ENCODE peak calls at places on chromosome 14, in four cellular contexts. Z is GM10248; K is activated gamma-delta T cell treated with anti-CD3 and anti-CD28 coated beads, Interleukin-2, amount 50 U/mL, for 16 hours; Q is NCI-H1436. O is an unnamed sample.

GRCh38 chr14:65010211-65010931 is 23.7 kb downstream of the FNTB start:
- DNase-seq in K (no peak), Q (no peak), Z (no peak), O (no peak)

GRCh38 chr14:54207075-54207474 is 189.7 kb upstream of the CDKN3 start:
- DNase-seq in K (no peak), Z (no peak), Q (no peak), O (no peak)

GRCh38 chr14:37447883-37448391 is 147.1 kb downstream of the FOXA1 start:
- DNase-seq in Z (no peak), Q (no peak), K (no peak), O (peak)

GRCh38 chr14:44803239-44803905 is 158.4 kb downstream of the KLHL28 start:
- DNase-seq in K (no peak), Q (peak), Z (peak), O (peak)

GRCh38 chr14:104560586-104560945 is 19.0 kb upstream of the C14orf180 start:
- DNase-seq in K (no peak), Z (no peak), Q (no peak), O (no peak)

GRCh38 chr14:92847220-92848148 is 53.4 kb downstream of the GOLGA5 start:
- DNase-seq in K (no peak), Z (no peak), Q (peak), O (no peak)

GRCh38 chr14:72301352-72301751 is 369.1 kb downstream of the RGS6 start:
- DNase-seq in K (no peak), Q (no peak), Z (no peak), O (no peak)

GRCh38 chr14:84527706-84528105 is 1002.2 kb upstream of the FLRT2 start:
- DNase-seq in Z (no peak), K (no peak), Q (no peak), O (no peak)

GRCh38 chr14:95260537-95261440 is 58.9 kb downstream of the CLMN start:
- DNase-seq in K (no peak), Z (peak), Q (no peak), O (no peak)

GRCh38 chr14:96501383-96501745 is 818 bp upstream of the PAPOLA start:
- DNase-seq in K (no peak), Z (no peak), Q (no peak), O (peak)